ENCODE peak calls at places on chromosomes 6 and 20, in six cellular contexts. Y, C, O, M, T and U are unnamed samples.

GRCh38 chr6:10413850-10414765 is 766 bp downstream of the TFAP2A start:
- DNase-seq in Y (no peak), C (no peak), T (no peak), M (no peak), O (peak), U (no peak)

GRCh38 chr6:29494131-29494530 is 6.4 kb upstream of the MAS1L start:
- DNase-seq in Y (no peak), T (no peak), O (no peak), M (no peak), C (no peak), U (no peak)

GRCh38 chr6:166318227-166318626 is 10.0 kb upstream of the PRR18 start:
- DNase-seq in O (no peak), C (no peak), M (no peak), Y (no peak), T (no peak), U (no peak)

GRCh38 chr20:50744143-50744792 is 12.9 kb downstream of the PARD6B start:
- DNase-seq in T (peak), O (peak), C (no peak), Y (peak), M (no peak), U (no peak)

GRCh38 chr6:125924169-125924568 is 32.4 kb upstream of the HINT3 start:
- DNase-seq in T (no peak), Y (no peak), O (no peak), C (no peak), M (no peak), U (no peak)

GRCh38 chr6:128410584-128410983 is 109.8 kb downstream of the PTPRK start:
- DNase-seq in T (no peak), O (no peak), C (no peak), Y (no peak), M (no peak), U (no peak)

GRCh38 chr20:40991181-40991889 is 37.3 kb upstream of the TOP1 start:
- DNase-seq in T (no peak), C (peak), M (peak), O (peak), Y (no peak), U (peak)

GRCh38 chr6:16337280-16337975 is 99.0 kb downstream of the GMPR start:
- DNase-seq in O (no peak), M (no peak), C (no peak), T (peak), Y (no peak), U (no peak)

GRCh38 chr6:88806728-88807127 is 156.7 kb downstream of the RNGTT start:
- DNase-seq in T (no peak), O (no peak), Y (no peak), M (no peak), C (no peak), U (no peak)

GRCh38 chr6:28537065-28537464 is 11.4 kb downstream of the GPX5 start:
- DNase-seq in C (no peak), M (no peak), O (no peak), Y (no peak), T (peak), U (no peak)

GRCh38 chr6:24667378-24667803 is 514 bp downstream of the ACOT13 start:
- DNase-seq in O (no peak), C (no peak), Y (peak), M (no peak), T (peak), U (no peak)

GRCh38 chr20:32336918-32337347 is 21.2 kb upstream of the ASXL1 start:
- DNase-seq in T (peak), O (no peak), M (no peak), Y (peak), C (no peak), U (no peak)

GRCh38 chr6:13378669-13379590 is 50.6 kb upstream of the TBC1D7 start:
- DNase-seq in M (no peak), C (no peak), O (no peak), Y (no peak), T (no peak), U (no peak)

GRCh38 chr6:73177221-73177944 is 47.9 kb downstream of the KHDC1L start:
- DNase-seq in M (peak), C (no peak), Y (no peak), T (no peak), O (no peak), U (no peak)

GRCh38 chr6:89566011-89566775 is 72.4 kb downstream of the LYRM2 start:
- DNase-seq in O (no peak), C (no peak), M (no peak), T (no peak), Y (no peak), U (no peak)

GRCh38 chr6:135830971-135831370 is 20.5 kb upstream of the PDE7B start:
- DNase-seq in M (no peak), T (no peak), O (no peak), Y (no peak), C (no peak), U (no peak)

GRCh38 chr20:667351-668034 is 8.1 kb downstream of the SCRT2 start:
- DNase-seq in M (no peak), O (peak), Y (peak), T (peak), C (no peak), U (no peak)

GRCh38 chr6:150169609-150170008 is 26.8 kb downstream of the PPP1R14C start:
- DNase-seq in C (no peak), M (no peak), O (no peak), Y (no peak), T (no peak), U (no peak)

GRCh38 chr6:38209291-38209865 is 389.9 kb downstream of the ZFAND3 start:
- DNase-seq in O (no peak), T (no peak), C (no peak), M (no peak), Y (no peak), U (no peak)

GRCh38 chr20:59125909-59126308 is 37.7 kb upstream of the ZNF831 start:
- DNase-seq in M (no peak), O (no peak), C (no peak), T (no peak), Y (no peak), U (no peak)

GRCh38 chr6:136927313-136927712 is 5.2 kb downstream of the SLC35D3 start:
- DNase-seq in C (peak), T (peak), M (no peak), Y (peak), O (peak), U (no peak)

GRCh38 chr6:55963301-55963700 is 87.9 kb upstream of the BMP5 start:
- DNase-seq in C (no peak), T (no peak), O (no peak), Y (peak), M (no peak), U (no peak)

GRCh38 chr20:57620999-57621398 is 773 bp upstream of the ZBP1 start:
- DNase-seq in C (no peak), M (no peak), T (no peak), Y (no peak), O (peak), U (no peak)

GRCh38 chr6:37695857-37696219 is 1.8 kb downstream of the MDGA1 start:
- DNase-seq in Y (no peak), O (no peak), C (no peak), T (peak), M (no peak), U (no peak)

GRCh38 chr6:166029506-166029905 is 138.1 kb downstream of the TBXT start:
- DNase-seq in T (no peak), M (peak), O (no peak), Y (no peak), C (no peak), U (no peak)

GRCh38 chr6:50818673-50819072 is at the start of gene TFAP2B:
- DNase-seq in T (peak), C (no peak), Y (no peak), M (no peak), O (no peak), U (no peak)
- TF ChIP-seq POLR2AphosphoS5 in T (no peak), C (no peak), Y (no peak), M (no peak), O (no peak), U (no peak)

GRCh38 chr20:48025661-48026060 is 240.4 kb upstream of the SULF2 start:
- DNase-seq in C (no peak), Y (no peak), O (no peak), M (no peak), T (no peak), U (no peak)
- TF ChIP-seq TAF1 in C (no peak), Y (no peak), O (no peak), M (no peak), T (no peak), U (no peak)

DNA sequence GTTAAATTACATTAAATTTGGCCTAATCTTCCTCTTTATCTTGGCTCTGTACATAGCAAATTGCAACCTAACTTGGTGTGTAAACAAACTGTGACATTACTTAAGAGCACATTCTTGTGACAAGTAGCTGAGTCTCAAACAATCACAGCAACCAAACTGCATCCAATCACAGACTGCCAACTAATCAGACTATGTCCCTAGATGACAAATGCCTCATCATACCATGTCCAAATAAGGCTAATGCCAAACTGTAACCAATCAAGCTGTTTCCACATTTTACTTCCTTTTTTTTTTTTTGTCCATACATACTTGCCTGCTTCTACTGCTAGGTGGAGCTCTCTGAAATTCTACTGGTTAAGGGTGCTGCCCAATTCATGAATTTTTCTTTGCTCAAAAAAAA is 209.0 kb downstream of the BMP2 start:
- DNase-seq in M (no peak), T (no peak), Y (no peak), O (no peak), C (no peak), U (no peak)
- TF ChIP-seq POLR2AphosphoS5 in M (no peak), T (no peak), Y (no peak), O (no peak), C (no peak), U (no peak)

GRCh38 chr20:47432251-47433210 is 69.2 kb upstream of the NCOA3 start:
- DNase-seq in Y (peak), T (no peak), C (no peak), O (no peak), M (no peak), U (no peak)
- TF ChIP-seq TAF1 in Y (no peak), T (no peak), C (no peak), O (no peak), M (no peak), U (no peak)

GRCh38 chr20:44851545-44851944 is 34.0 kb upstream of the YWHAB start:
- DNase-seq in O (no peak), C (no peak), T (no peak), M (no peak), Y (no peak), U (no peak)
- TF ChIP-seq POLR2AphosphoS5 in O (no peak), C (no peak), T (no peak), M (no peak), Y (no peak), U (no peak)

GRCh38 chr6:34671801-34672656 is 24.5 kb downstream of the ILRUN start:
- DNase-seq in O (no peak), T (no peak), C (no peak), Y (no peak), M (peak), U (peak)

GRCh38 chr6:34672657-34673043 is 23.9 kb downstream of the ILRUN start:
- DNase-seq in Y (no peak), M (no peak), O (no peak), C (no peak), T (no peak), U (no peak)

GRCh38 chr6:34673079-34673478 is 23.5 kb downstream of the ILRUN start:
- DNase-seq in T (no peak), Y (no peak), M (no peak), C (no peak), O (no peak), U (no peak)

GRCh38 chr6:34676140-34676539 is 20.4 kb downstream of the ILRUN start:
- DNase-seq in O (no peak), Y (no peak), M (no peak), C (no peak), T (no peak), U (no peak)

GRCh38 chr6:34674268-34674639 is 22.3 kb downstream of the ILRUN start:
- DNase-seq in Y (peak), C (no peak), O (no peak), M (no peak), T (no peak), U (no peak)
- TF ChIP-seq TAF1 in Y (no peak), C (no peak), O (no peak), M (no peak), T (no peak), U (no peak)

GRCh38 chr20:20525214-20525613 is 157.3 kb downstream of the INSM1 start:
- DNase-seq in Y (no peak), T (no peak), M (no peak), C (no peak), O (no peak), U (no peak)
- TF ChIP-seq POLR2AphosphoS5 in Y (no peak), T (no peak), M (no peak), C (no peak), O (no peak), U (no peak)